ENCODE peak calls at places on chromosome 16, in five cellular contexts. One of them, this sample, is unnamed.

GRCh38 chr16:78748471-78748929 is 649.0 kb downstream of the WWOX start:
- DNase-seq in neural progenitor cell: no peak
- DNase-seq in Right ventricle myocardium superior: no peak
- DNase-seq in ovary: no peak
- DNase-seq in activated CD8-positive, alpha-beta memory T cell treated with anti-CD3 and anti-CD28 coated beads for 24 hours: no peak
- DNase-seq in this sample: no peak

GRCh38 chr16:60203525-60204124 is 1469.5 kb upstream of the GOT2 start:
- DNase-seq in activated CD8-positive, alpha-beta memory T cell treated with anti-CD3 and anti-CD28 coated beads for 24 hours: no peak
- DNase-seq in Right ventricle myocardium superior: no peak
- DNase-seq in ovary: no peak
- DNase-seq in neural progenitor cell: peak; percentile 26
- DNase-seq in this sample: peak; percentile 49

GRCh38 chr16:12455287-12455798 is 348.3 kb downstream of the CPPED1 start:
- DNase-seq in neural progenitor cell: peak; percentile 85
- DNase-seq in activated CD8-positive, alpha-beta memory T cell treated with anti-CD3 and anti-CD28 coated beads for 24 hours: peak; percentile 75
- DNase-seq in Right ventricle myocardium superior: peak; percentile 79
- DNase-seq in ovary: peak; percentile 58
- DNase-seq in this sample: peak; percentile 53

GRCh38 chr16:12262454-12263180 is 286.1 kb downstream of the SNX29 start:
- DNase-seq in ovary: no peak
- DNase-seq in neural progenitor cell: no peak
- DNase-seq in Right ventricle myocardium superior: no peak
- DNase-seq in activated CD8-positive, alpha-beta memory T cell treated with anti-CD3 and anti-CD28 coated beads for 24 hours: no peak
- DNase-seq in this sample: no peak

GRCh38 chr16:31487720-31488629 is 5.1 kb downstream of the SLC5A2 start:
- DNase-seq in Right ventricle myocardium superior: peak; percentile 72
- DNase-seq in neural progenitor cell: peak; percentile 76
- DNase-seq in ovary: no peak
- DNase-seq in activated CD8-positive, alpha-beta memory T cell treated with anti-CD3 and anti-CD28 coated beads for 24 hours: peak; percentile 86
- DNase-seq in this sample: peak; percentile 21

GRCh38 chr16:47492428-47493357 is 31.6 kb downstream of the PHKB start:
- DNase-seq in Right ventricle myocardium superior: peak; percentile 86
- DNase-seq in neural progenitor cell: no peak
- DNase-seq in activated CD8-positive, alpha-beta memory T cell treated with anti-CD3 and anti-CD28 coated beads for 24 hours: no peak
- DNase-seq in ovary: peak; percentile 41
- DNase-seq in this sample: no peak

GRCh38 chr16:11801481-11802021 is 4.5 kb upstream of the ZC3H7A start:
- DNase-seq in Right ventricle myocardium superior: no peak
- DNase-seq in neural progenitor cell: no peak
- DNase-seq in activated CD8-positive, alpha-beta memory T cell treated with anti-CD3 and anti-CD28 coated beads for 24 hours: no peak
- DNase-seq in ovary: no peak
- DNase-seq in this sample: no peak

GRCh38 chr16:25007284-25007984 is 7.7 kb downstream of the ARHGAP17 start:
- DNase-seq in Right ventricle myocardium superior: no peak
- DNase-seq in activated CD8-positive, alpha-beta memory T cell treated with anti-CD3 and anti-CD28 coated beads for 24 hours: no peak
- DNase-seq in neural progenitor cell: no peak
- DNase-seq in ovary: no peak
- DNase-seq in this sample: peak; percentile 67

GRCh38 chr16:87946596-87947350 is 4.5 kb upstream of the BANP start:
- DNase-seq in activated CD8-positive, alpha-beta memory T cell treated with anti-CD3 and anti-CD28 coated beads for 24 hours: no peak
- DNase-seq in Right ventricle myocardium superior: no peak
- DNase-seq in neural progenitor cell: no peak
- DNase-seq in ovary: no peak
- DNase-seq in this sample: no peak

GRCh38 chr16:23348579-23349469 is 46.7 kb downstream of the SCNN1B start:
- DNase-seq in ovary: no peak
- DNase-seq in activated CD8-positive, alpha-beta memory T cell treated with anti-CD3 and anti-CD28 coated beads for 24 hours: no peak
- DNase-seq in neural progenitor cell: peak; percentile 32
- DNase-seq in Right ventricle myocardium superior: no peak
- DNase-seq in this sample: no peak

GRCh38 chr16:74183601-74184365 is 112.8 kb upstream of the PSMD7 start:
- DNase-seq in activated CD8-positive, alpha-beta memory T cell treated with anti-CD3 and anti-CD28 coated beads for 24 hours: no peak
- DNase-seq in ovary: no peak
- DNase-seq in neural progenitor cell: no peak
- DNase-seq in Right ventricle myocardium superior: no peak
- DNase-seq in this sample: no peak

GRCh38 chr16:27245276-27246231 is 23.0 kb downstream of the NSMCE1 start:
- DNase-seq in Right ventricle myocardium superior: peak; percentile 76
- DNase-seq in neural progenitor cell: no peak
- DNase-seq in ovary: peak; percentile 55
- DNase-seq in activated CD8-positive, alpha-beta memory T cell treated with anti-CD3 and anti-CD28 coated beads for 24 hours: peak; percentile 64
- DNase-seq in this sample: no peak

GRCh38 chr16:51685498-51685897 is 534.4 kb upstream of the SALL1 start:
- DNase-seq in ovary: no peak
- DNase-seq in Right ventricle myocardium superior: no peak
- DNase-seq in activated CD8-positive, alpha-beta memory T cell treated with anti-CD3 and anti-CD28 coated beads for 24 hours: no peak
- DNase-seq in neural progenitor cell: no peak
- DNase-seq in this sample: no peak

GRCh38 chr16:20851601-20852000 is 45.3 kb downstream of the REXO5 start:
- DNase-seq in Right ventricle myocardium superior: peak; percentile 89
- DNase-seq in activated CD8-positive, alpha-beta memory T cell treated with anti-CD3 and anti-CD28 coated beads for 24 hours: no peak
- DNase-seq in ovary: peak; percentile 83
- DNase-seq in neural progenitor cell: no peak
- DNase-seq in this sample: peak; percentile 64

GRCh38 chr16:46731691-46732555 is 16.2 kb downstream of the MYLK3 start:
- DNase-seq in activated CD8-positive, alpha-beta memory T cell treated with anti-CD3 and anti-CD28 coated beads for 24 hours: no peak
- DNase-seq in neural progenitor cell: no peak
- DNase-seq in ovary: no peak
- DNase-seq in Right ventricle myocardium superior: no peak
- DNase-seq in this sample: no peak

GRCh38 chr16:81927561-81928185 is 83.6 kb downstream of the SDR42E1 start:
- DNase-seq in Right ventricle myocardium superior: no peak
- DNase-seq in activated CD8-positive, alpha-beta memory T cell treated with anti-CD3 and anti-CD28 coated beads for 24 hours: no peak
- DNase-seq in neural progenitor cell: no peak
- DNase-seq in ovary: no peak
- DNase-seq in this sample: no peak

GRCh38 chr16:60230666-60231065 is 1496.5 kb upstream of the GOT2 start:
- DNase-seq in activated CD8-positive, alpha-beta memory T cell treated with anti-CD3 and anti-CD28 coated beads for 24 hours: no peak
- DNase-seq in ovary: no peak
- DNase-seq in neural progenitor cell: no peak
- DNase-seq in Right ventricle myocardium superior: no peak
- DNase-seq in this sample: no peak

GRCh38 chr16:47150067-47150466 is 6.3 kb upstream of the NETO2 start:
- DNase-seq in activated CD8-positive, alpha-beta memory T cell treated with anti-CD3 and anti-CD28 coated beads for 24 hours: no peak
- DNase-seq in ovary: no peak
- DNase-seq in neural progenitor cell: no peak
- DNase-seq in Right ventricle myocardium superior: no peak
- DNase-seq in this sample: no peak

GRCh38 chr16:11301645-11302513 is 20.7 kb upstream of the PRM1 start:
- DNase-seq in neural progenitor cell: no peak
- DNase-seq in Right ventricle myocardium superior: no peak
- DNase-seq in activated CD8-positive, alpha-beta memory T cell treated with anti-CD3 and anti-CD28 coated beads for 24 hours: no peak
- DNase-seq in ovary: no peak
- DNase-seq in this sample: no peak

GRCh38 chr16:3745751-3746355 is 28.5 kb upstream of the TRAP1 start:
- DNase-seq in ovary: peak; percentile 44
- DNase-seq in activated CD8-positive, alpha-beta memory T cell treated with anti-CD3 and anti-CD28 coated beads for 24 hours: no peak
- DNase-seq in Right ventricle myocardium superior: peak; percentile 10
- DNase-seq in neural progenitor cell: no peak
- DNase-seq in this sample: peak; percentile 13

GRCh38 chr16:85303354-85303883 is 191.1 kb upstream of the CIBAR2 start:
- DNase-seq in Right ventricle myocardium superior: peak; percentile 78
- DNase-seq in activated CD8-positive, alpha-beta memory T cell treated with anti-CD3 and anti-CD28 coated beads for 24 hours: peak; percentile 90
- DNase-seq in neural progenitor cell: peak; percentile 80
- DNase-seq in ovary: peak; percentile 56
- DNase-seq in this sample: peak; percentile 44

GRCh38 chr16:71424626-71425025 is 17.2 kb downstream of the TLE7 start:
- DNase-seq in neural progenitor cell: no peak
- DNase-seq in ovary: no peak
- DNase-seq in Right ventricle myocardium superior: no peak
- DNase-seq in activated CD8-positive, alpha-beta memory T cell treated with anti-CD3 and anti-CD28 coated beads for 24 hours: no peak
- DNase-seq in this sample: no peak

GRCh38 chr16:29978564-29979270 is 5.0 kb downstream of the TAOK2 start:
- DNase-seq in ovary: no peak
- DNase-seq in activated CD8-positive, alpha-beta memory T cell treated with anti-CD3 and anti-CD28 coated beads for 24 hours: no peak
- DNase-seq in Right ventricle myocardium superior: no peak
- DNase-seq in neural progenitor cell: no peak
- DNase-seq in this sample: no peak

GRCh38 chr16:68296291-68296690 is 14.5 kb downstream of the SLC7A6OS start:
- DNase-seq in activated CD8-positive, alpha-beta memory T cell treated with anti-CD3 and anti-CD28 coated beads for 24 hours: no peak
- DNase-seq in Right ventricle myocardium superior: peak; percentile 69
- DNase-seq in neural progenitor cell: no peak
- DNase-seq in ovary: peak; percentile 35
- DNase-seq in this sample: no peak

GRCh38 chr16:12323007-12323699 is 346.6 kb downstream of the SNX29 start:
- DNase-seq in neural progenitor cell: peak; percentile 32
- DNase-seq in activated CD8-positive, alpha-beta memory T cell treated with anti-CD3 and anti-CD28 coated beads for 24 hours: peak; percentile 59
- DNase-seq in Right ventricle myocardium superior: no peak
- DNase-seq in ovary: no peak
- DNase-seq in this sample: no peak

GRCh38 chr16:4452674-4453073 is 21.8 kb downstream of the NMRAL1 start:
- DNase-seq in Right ventricle myocardium superior: peak; percentile 19
- DNase-seq in activated CD8-positive, alpha-beta memory T cell treated with anti-CD3 and anti-CD28 coated beads for 24 hours: no peak
- DNase-seq in ovary: no peak
- DNase-seq in neural progenitor cell: no peak
- DNase-seq in this sample: no peak

This sample was measured in endothelial cell of umbilical vein.